ENCODE peak calls at places on chromosome 14, in six cellular contexts. U is SJCRH30; H is endodermal cell; K is ovary; A is right cardiac atrium; D is CD8-positive, alpha-beta T cell. F is an unnamed sample.

GRCh38 chr14:55977346-55977745 is 140.9 kb upstream of the PELI2 start:
- DNase-seq in U (no peak), H (no peak), K (no peak), A (peak; percentile 60), D (no peak), F (no peak)

GRCh38 chr14:60204104-60204842 is 39.1 kb upstream of the DHRS7 start:
- DNase-seq in U (no peak), H (no peak), K (no peak), A (no peak), D (no peak), F (no peak)

GRCh38 chr14:81331229-81332026 is 68.7 kb downstream of the STON2 start:
- DNase-seq in U (no peak), H (no peak), K (no peak), A (no peak), D (no peak), F (no peak)

GRCh38 chr14:100774164-100774537 is 47.5 kb downstream of the DLK1 start:
- DNase-seq in U (no peak), H (peak; percentile 28), K (peak; percentile 8), A (no peak), D (no peak), F (peak; percentile 28)

GRCh38 chr14:105532735-105533141 is 6.4 kb downstream of the TMEM121 start:
- DNase-seq in U (peak; percentile 68), H (peak; percentile 77), K (no peak), A (peak; percentile 45), D (no peak), F (no peak)

GRCh38 chr14:90397401-90398314 is 829 bp downstream of the CALM1 start:
- DNase-seq in U (peak; percentile 57), H (peak; percentile 82), K (peak; percentile 64), A (peak; percentile 89), D (peak; percentile 70), F (peak; percentile 71)

GRCh38 chr14:97379091-97379531 is 581.9 kb downstream of the VRK1 start:
- DNase-seq in U (no peak), H (peak; percentile 73), K (no peak), A (no peak), D (peak; percentile 55), F (no peak)

GRCh38 chr14:77023001-77023996 is 5.2 kb downstream of the IRF2BPL start:
- DNase-seq in U (no peak), H (peak; percentile 76), K (peak; percentile 78), A (peak; percentile 68), D (no peak), F (peak; percentile 46)

GRCh38 chr14:66070542-66071319 is 415.4 kb upstream of the CCDC196 start:
- DNase-seq in U (peak; percentile 65), H (peak; percentile 97), K (no peak), A (peak; percentile 76), D (peak; percentile 80), F (no peak)

GRCh38 chr14:105484069-105484996 is 2.4 kb upstream of the CRIP1 start:
- DNase-seq in U (no peak), H (no peak), K (no peak), A (peak; percentile 89), D (peak; percentile 72), F (peak; percentile 70)

GRCh38 chr14:64060648-64061096 is 207.9 kb downstream of the SYNE2 start:
- DNase-seq in U (peak; percentile 33), H (peak; percentile 93), K (no peak), A (no peak), D (no peak), F (no peak)

GRCh38 chr14:104636131-104636530 is 31.6 kb upstream of the TMEM179 start:
- DNase-seq in U (no peak), H (no peak), K (no peak), A (no peak), D (no peak), F (no peak)

GRCh38 chr14:104441275-104442106 is 138.1 kb upstream of the C14orf180 start:
- DNase-seq in U (no peak), H (peak; percentile 17), K (no peak), A (peak; percentile 13), D (peak; percentile 9), F (no peak)

GRCh38 chr14:49879683-49880204 is 13.1 kb upstream of the ARF6 start:
- DNase-seq in U (peak; percentile 65), H (peak; percentile 86), K (peak; percentile 34), A (no peak), D (peak; percentile 38), F (peak; percentile 27)

GRCh38 chr14:93410021-93410420 is 20.7 kb upstream of the UNC79 start:
- DNase-seq in U (no peak), H (no peak), K (no peak), A (no peak), D (no peak), F (no peak)

GRCh38 chr14:34693228-34693939 is 21.0 kb downstream of the CFL2 start:
- DNase-seq in U (peak; percentile 54), H (peak; percentile 87), K (no peak), A (peak; percentile 74), D (peak; percentile 15), F (no peak)

GRCh38 chr14:90788031-90788430 is 28.2 kb downstream of the TTC7B start:
- DNase-seq in U (no peak), H (peak; percentile 13), K (no peak), A (no peak), D (no peak), F (no peak)

GRCh38 chr14:36767603-36768281 is 106.1 kb downstream of the PAX9 start:
- DNase-seq in U (no peak), H (peak; percentile 73), K (no peak), A (no peak), D (no peak), F (no peak)

GRCh38 chr14:64707661-64708060 is 3.4 kb downstream of the PLEKHG3 start:
- DNase-seq in U (no peak), H (peak; percentile 53), K (no peak), A (no peak), D (no peak), F (no peak)

GRCh38 chr14:104685216-104685997 is 4.0 kb upstream of the INF2 start:
- DNase-seq in U (no peak), H (peak; percentile 73), K (no peak), A (no peak), D (no peak), F (peak; percentile 55)

GRCh38 chr14:44963775-44964380 is 1.9 kb downstream of the TOGARAM1 start:
- DNase-seq in U (peak; percentile 24), H (peak; percentile 62), K (no peak), A (peak; percentile 45), D (no peak), F (peak; percentile 26)

GRCh38 chr14:23562822-23563472 is 4.6 kb downstream of the AP1G2 start:
- DNase-seq in U (peak; percentile 79), H (peak; percentile 89), K (no peak), A (peak; percentile 69), D (peak; percentile 62), F (no peak)

GRCh38 chr14:68172664-68173063 is 353.1 kb downstream of the RAD51B start:
- DNase-seq in U (no peak), H (no peak), K (no peak), A (no peak), D (no peak), F (no peak)

GRCh38 chr14:59465570-59466150 is 480 bp upstream of the GPR135 start:
- DNase-seq in U (no peak), H (no peak), K (no peak), A (no peak), D (no peak), F (no peak)

GRCh38 chr14:76133103-76133502 is 18.6 kb upstream of the GPATCH2L start:
- DNase-seq in U (peak; percentile 58), H (peak; percentile 86), K (no peak), A (no peak), D (no peak), F (no peak)

GRCh38 chr14:103392572-103392971 is 7.4 kb downstream of the MARK3 start:
- DNase-seq in U (no peak), H (no peak), K (no peak), A (no peak), D (no peak), F (peak; percentile 0)
- H3K27ac ChIP-seq in U (no peak overlapping the region), H (no peak overlapping the region), K (no peak overlapping the region), A (no peak overlapping the region), D (no peak overlapping the region), F (peak overlapping the region; percentile 69)

DNA sequence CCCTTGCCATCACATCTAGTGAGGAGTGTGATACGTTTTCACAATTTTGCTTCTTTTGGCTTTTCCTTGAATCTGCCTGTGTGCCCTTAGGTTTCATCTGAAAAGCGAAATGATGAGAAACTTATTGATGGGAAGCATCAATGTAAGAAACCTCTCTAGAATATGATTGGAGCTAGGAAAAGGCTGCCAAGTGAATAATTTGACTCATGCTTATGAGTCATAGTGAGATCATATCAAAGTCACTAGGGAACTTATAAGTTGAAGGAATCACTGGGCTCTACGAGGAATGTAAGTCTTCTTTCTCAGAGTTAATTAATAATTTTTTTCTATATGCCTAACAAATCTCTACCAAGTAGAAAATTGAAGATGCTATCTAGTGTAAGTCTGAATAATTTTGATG is 10.9 kb downstream of the GLRX5 start:
- DNase-seq in U (no peak), H (peak; percentile 7), K (no peak), A (no peak), D (no peak), F (no peak)
- H3K27ac ChIP-seq in U (no peak overlapping the region), H (no peak overlapping the region), K (no peak overlapping the region), A (no peak overlapping the region), D (no peak overlapping the region), F (peak overlapping the region; percentile 6)

DNA sequence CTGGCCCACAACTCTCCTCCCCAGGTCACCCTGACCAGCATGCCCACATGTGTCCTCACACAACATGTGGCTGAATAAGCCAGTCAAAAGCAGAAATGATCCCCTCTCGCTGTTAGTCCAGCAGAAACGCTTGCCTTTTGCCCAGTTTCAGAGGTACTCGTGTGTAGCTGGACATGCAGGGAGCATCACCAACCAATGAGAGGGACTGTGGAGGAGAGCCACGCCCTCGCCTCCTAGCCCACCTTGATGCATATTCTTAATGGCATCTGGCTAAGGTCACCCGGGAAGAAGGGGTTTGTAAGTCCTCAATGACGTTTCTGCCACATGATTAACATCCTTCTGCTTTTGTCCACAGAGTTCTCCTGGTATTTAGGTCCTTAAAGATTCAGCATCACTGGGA is 134.1 kb downstream of the GCH1 start:
- DNase-seq in U (no peak), H (no peak), K (no peak), A (no peak), D (no peak), F (no peak)
- H3K27ac ChIP-seq in U (no peak overlapping the region), H (no peak overlapping the region), K (no peak overlapping the region), A (peak overlapping the region; percentile 53), D (no peak overlapping the region), F (peak overlapping the region; percentile 93)

GRCh38 chr14:22159968-22160367 is 429.1 kb downstream of the DAD1 start:
- DNase-seq in U (no peak), H (no peak), K (no peak), A (no peak), D (no peak), F (no peak)
- H3K27ac ChIP-seq in U (no peak overlapping the region), H (no peak overlapping the region), K (no peak overlapping the region), A (no peak overlapping the region), D (no peak overlapping the region), F (no peak overlapping the region)

GRCh38 chr14:70898346-70898745 is 8.9 kb upstream of the PCNX1 start:
- DNase-seq in U (no peak), H (no peak), K (no peak), A (no peak), D (no peak), F (no peak)
- H3K27ac ChIP-seq in U (no peak overlapping the region), H (no peak overlapping the region), K (no peak overlapping the region), A (no peak overlapping the region), D (no peak overlapping the region), F (no peak overlapping the region)